ENCODE peak calls at places on chromosomes 3 and 15, in five cellular contexts. One of them, this sample, is unnamed.

GRCh38 chr15:55241895-55242294 is 45.2 kb upstream of the RSL24D1 start:
- DNase-seq in retinal pigment epithelial cell: no peak
- DNase-seq in left ventricle myocardium inferior: no peak
- DNase-seq in BJ: no peak
- DNase-seq in bronchial epithelial cell: peak; percentile 41
- DNase-seq in this sample: no peak

GRCh38 chr15:41499109-41499851 is 5.6 kb downstream of the ITPKA start:
- DNase-seq in bronchial epithelial cell: no peak
- DNase-seq in retinal pigment epithelial cell: no peak
- DNase-seq in left ventricle myocardium inferior: no peak
- DNase-seq in BJ: no peak
- DNase-seq in this sample: no peak

GRCh38 chr15:32687556-32687955 is 30.2 kb upstream of the GREM1 start:
- DNase-seq in bronchial epithelial cell: peak; percentile 98
- DNase-seq in retinal pigment epithelial cell: no peak
- DNase-seq in left ventricle myocardium inferior: no peak
- DNase-seq in BJ: no peak
- DNase-seq in this sample: no peak

GRCh38 chr15:50774450-50774849 is 8.9 kb upstream of the SPPL2A start:
- DNase-seq in BJ: no peak
- DNase-seq in bronchial epithelial cell: peak; percentile 62
- DNase-seq in retinal pigment epithelial cell: no peak
- DNase-seq in left ventricle myocardium inferior: no peak
- DNase-seq in this sample: no peak

GRCh38 chr3:51538115-51538458 is 432 bp upstream of the RAD54L2 start:
- DNase-seq in bronchial epithelial cell: peak; percentile 17
- DNase-seq in BJ: no peak
- DNase-seq in retinal pigment epithelial cell: no peak
- DNase-seq in left ventricle myocardium inferior: no peak
- DNase-seq in this sample: no peak

GRCh38 chr15:61794276-61794675 is 266.0 kb downstream of the VPS13C start:
- DNase-seq in BJ: no peak
- DNase-seq in left ventricle myocardium inferior: no peak
- DNase-seq in retinal pigment epithelial cell: no peak
- DNase-seq in bronchial epithelial cell: no peak
- DNase-seq in this sample: no peak

GRCh38 chr15:66359740-66360139 is 3.3 kb upstream of the TIPIN start:
- DNase-seq in retinal pigment epithelial cell: peak; percentile 52
- DNase-seq in bronchial epithelial cell: peak; percentile 96
- DNase-seq in left ventricle myocardium inferior: no peak
- DNase-seq in BJ: no peak
- DNase-seq in this sample: no peak

GRCh38 chr3:98980915-98981596 is 79.6 kb upstream of the DCBLD2 start:
- DNase-seq in bronchial epithelial cell: peak; percentile 37
- DNase-seq in BJ: peak; percentile 19
- DNase-seq in left ventricle myocardium inferior: no peak
- DNase-seq in retinal pigment epithelial cell: no peak
- DNase-seq in this sample: peak; percentile 69

GRCh38 chr3:61924065-61924740 is 362.8 kb downstream of the PTPRG start:
- DNase-seq in BJ: no peak
- DNase-seq in left ventricle myocardium inferior: peak; percentile 77
- DNase-seq in bronchial epithelial cell: no peak
- DNase-seq in retinal pigment epithelial cell: no peak
- DNase-seq in this sample: no peak

GRCh38 chr3:57224856-57225255 is 2.7 kb upstream of the APPL1 start:
- DNase-seq in retinal pigment epithelial cell: no peak
- DNase-seq in bronchial epithelial cell: peak; percentile 18
- DNase-seq in BJ: no peak
- DNase-seq in left ventricle myocardium inferior: no peak
- DNase-seq in this sample: no peak

GRCh38 chr3:57226156-57226555 is 1.4 kb upstream of the APPL1 start:
- DNase-seq in BJ: no peak
- DNase-seq in left ventricle myocardium inferior: no peak
- DNase-seq in retinal pigment epithelial cell: no peak
- DNase-seq in bronchial epithelial cell: no peak
- DNase-seq in this sample: no peak

GRCh38 chr3:57227204-57227929 is at the start of gene APPL1:
- DNase-seq in left ventricle myocardium inferior: peak; percentile 95
- DNase-seq in bronchial epithelial cell: peak; percentile 82
- DNase-seq in retinal pigment epithelial cell: peak; percentile 75
- DNase-seq in BJ: no peak
- DNase-seq in this sample: no peak

GRCh38 chr3:57221883-57222282 is 5.6 kb upstream of the APPL1 start:
- DNase-seq in left ventricle myocardium inferior: no peak
- DNase-seq in bronchial epithelial cell: peak; percentile 47
- DNase-seq in BJ: no peak
- DNase-seq in retinal pigment epithelial cell: no peak
- DNase-seq in this sample: no peak
- TF ChIP-seq CTCF in left ventricle myocardium inferior: peak; percentile 46
- TF ChIP-seq CTCF in bronchial epithelial cell: no peak
- TF ChIP-seq CTCF in BJ: peak; percentile 29
- TF ChIP-seq CTCF in retinal pigment epithelial cell: peak; percentile 16
- TF ChIP-seq CTCF in this sample: peak; percentile 54

GRCh38 chr3:134378384-134378783 is 4.1 kb upstream of the AMOTL2 start:
- DNase-seq in bronchial epithelial cell: no peak
- DNase-seq in BJ: no peak
- DNase-seq in left ventricle myocardium inferior: no peak
- DNase-seq in retinal pigment epithelial cell: no peak
- DNase-seq in this sample: no peak
- TF ChIP-seq CTCF in bronchial epithelial cell: peak; percentile 51
- TF ChIP-seq CTCF in BJ: peak; percentile 36
- TF ChIP-seq CTCF in left ventricle myocardium inferior: peak; percentile 76
- TF ChIP-seq CTCF in retinal pigment epithelial cell: peak; percentile 62
- TF ChIP-seq CTCF in this sample: peak; percentile 63

GRCh38 chr3:23809840-23810341 is 4.1 kb downstream of the UBE2E1 start:
- DNase-seq in retinal pigment epithelial cell: no peak
- DNase-seq in left ventricle myocardium inferior: no peak
- DNase-seq in BJ: no peak
- DNase-seq in bronchial epithelial cell: peak; percentile 36
- DNase-seq in this sample: no peak
- TF ChIP-seq CTCF in retinal pigment epithelial cell: no peak
- TF ChIP-seq CTCF in left ventricle myocardium inferior: no peak
- TF ChIP-seq CTCF in BJ: no peak
- TF ChIP-seq CTCF in bronchial epithelial cell: no peak
- TF ChIP-seq CTCF in this sample: no peak

DNA sequence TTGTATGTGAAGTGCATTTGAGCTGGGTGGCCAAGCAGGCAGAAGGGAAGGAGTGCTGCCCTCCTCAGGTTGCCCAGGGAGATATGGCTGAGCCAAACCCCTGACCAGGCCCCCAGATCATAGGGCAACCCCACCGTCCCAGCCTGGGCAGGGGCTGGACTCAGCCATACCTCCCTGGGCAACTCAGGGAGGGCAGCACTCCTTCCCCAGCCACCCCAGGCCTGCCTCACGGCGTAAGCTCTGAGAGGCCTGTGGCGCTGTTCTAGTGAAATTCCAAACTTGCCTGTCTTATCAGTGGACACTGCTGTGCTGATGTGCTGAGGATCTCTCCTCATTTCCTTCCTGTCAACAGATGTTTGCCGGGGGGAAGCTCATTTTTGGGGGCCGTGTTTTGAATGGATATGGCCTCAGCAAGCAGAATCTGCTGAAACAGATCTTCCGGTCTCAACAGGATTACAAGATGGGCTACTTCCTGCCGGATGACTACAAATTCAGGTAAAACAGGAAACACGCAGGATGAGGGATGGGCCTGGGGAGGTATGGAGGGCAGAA is 57.6 kb upstream of the FGD5 start:
- DNase-seq in BJ: no peak
- DNase-seq in left ventricle myocardium inferior: no peak
- DNase-seq in retinal pigment epithelial cell: no peak
- DNase-seq in bronchial epithelial cell: no peak
- DNase-seq in this sample: no peak
- TF ChIP-seq CTCF in BJ: no peak
- TF ChIP-seq CTCF in left ventricle myocardium inferior: no peak
- TF ChIP-seq CTCF in retinal pigment epithelial cell: no peak
- TF ChIP-seq CTCF in bronchial epithelial cell: no peak
- TF ChIP-seq CTCF in this sample: peak; percentile 18